ENCODE peak calls at places on chromosomes 2 and 18, in seven cellular contexts. One of them, this sample, is unnamed.
A peak's percentile ranks its signal among the peaks of the same experiment; 100 is the strongest.

GRCh38 chr2:101255501-101255900 is 2.8 kb downstream of the CNOT11 start:
- DNase-seq in cardiac muscle cell: peak; percentile 27
- DNase-seq in IMR-90: peak; percentile 45
- DNase-seq in mesendoderm: peak; percentile 57
- DNase-seq in fibroblast of lung: peak; percentile 23
- DNase-seq in CD8-positive, alpha-beta T cell: no peak
- DNase-seq in effector memory CD4-positive, alpha-beta T cell: no peak
- DNase-seq in this sample: no peak

GRCh38 chr2:24702800-24703199 is 90.4 kb downstream of the PTRHD1 start:
- DNase-seq in mesendoderm: peak; percentile 24
- DNase-seq in IMR-90: peak; percentile 94
- DNase-seq in cardiac muscle cell: peak; percentile 65
- DNase-seq in fibroblast of lung: peak; percentile 94
- DNase-seq in CD8-positive, alpha-beta T cell: no peak
- DNase-seq in effector memory CD4-positive, alpha-beta T cell: no peak
- DNase-seq in this sample: peak; percentile 80

GRCh38 chr2:42917374-42918017 is 125.1 kb upstream of the HAAO start:
- DNase-seq in CD8-positive, alpha-beta T cell: no peak
- DNase-seq in mesendoderm: no peak
- DNase-seq in IMR-90: peak; percentile 95
- DNase-seq in fibroblast of lung: peak; percentile 87
- DNase-seq in effector memory CD4-positive, alpha-beta T cell: no peak
- DNase-seq in cardiac muscle cell: peak; percentile 95
- DNase-seq in this sample: no peak

GRCh38 chr18:62368100-62368499 is 43.0 kb downstream of the TNFRSF11A start:
- DNase-seq in cardiac muscle cell: no peak
- DNase-seq in fibroblast of lung: no peak
- DNase-seq in mesendoderm: no peak
- DNase-seq in IMR-90: no peak
- DNase-seq in effector memory CD4-positive, alpha-beta T cell: no peak
- DNase-seq in CD8-positive, alpha-beta T cell: no peak
- DNase-seq in this sample: no peak

GRCh38 chr2:2639251-2640139 is 308.4 kb upstream of the MYT1L start:
- DNase-seq in mesendoderm: no peak
- DNase-seq in IMR-90: no peak
- DNase-seq in fibroblast of lung: no peak
- DNase-seq in CD8-positive, alpha-beta T cell: no peak
- DNase-seq in effector memory CD4-positive, alpha-beta T cell: no peak
- DNase-seq in cardiac muscle cell: no peak
- DNase-seq in this sample: no peak

GRCh38 chr2:20103514-20103913 is 52.1 kb upstream of the LAPTM4A start:
- DNase-seq in effector memory CD4-positive, alpha-beta T cell: no peak
- DNase-seq in mesendoderm: peak; percentile 35
- DNase-seq in cardiac muscle cell: peak; percentile 32
- DNase-seq in CD8-positive, alpha-beta T cell: no peak
- DNase-seq in IMR-90: peak; percentile 12
- DNase-seq in fibroblast of lung: no peak
- DNase-seq in this sample: peak; percentile 19

GRCh38 chr2:240765007-240765406 is 55.0 kb downstream of the KIF1A start:
- DNase-seq in IMR-90: peak; percentile 2
- DNase-seq in fibroblast of lung: no peak
- DNase-seq in CD8-positive, alpha-beta T cell: no peak
- DNase-seq in effector memory CD4-positive, alpha-beta T cell: no peak
- DNase-seq in mesendoderm: no peak
- DNase-seq in cardiac muscle cell: no peak
- DNase-seq in this sample: no peak

GRCh38 chr2:28250006-28250405 is 142.7 kb upstream of the FOSL2 start:
- DNase-seq in CD8-positive, alpha-beta T cell: no peak
- DNase-seq in cardiac muscle cell: peak; percentile 31
- DNase-seq in IMR-90: peak; percentile 91
- DNase-seq in effector memory CD4-positive, alpha-beta T cell: no peak
- DNase-seq in mesendoderm: peak; percentile 93
- DNase-seq in fibroblast of lung: peak; percentile 89
- DNase-seq in this sample: peak; percentile 62

GRCh38 chr2:126795661-126796060 is 103.0 kb upstream of the TEX51 start:
- DNase-seq in mesendoderm: no peak
- DNase-seq in fibroblast of lung: no peak
- DNase-seq in effector memory CD4-positive, alpha-beta T cell: no peak
- DNase-seq in IMR-90: no peak
- DNase-seq in cardiac muscle cell: no peak
- DNase-seq in CD8-positive, alpha-beta T cell: no peak
- DNase-seq in this sample: no peak

GRCh38 chr2:213537579-213537978 is 253.3 kb downstream of the SPAG16 start:
- DNase-seq in mesendoderm: no peak
- DNase-seq in cardiac muscle cell: no peak
- DNase-seq in effector memory CD4-positive, alpha-beta T cell: no peak
- DNase-seq in fibroblast of lung: no peak
- DNase-seq in CD8-positive, alpha-beta T cell: no peak
- DNase-seq in IMR-90: no peak
- DNase-seq in this sample: no peak

GRCh38 chr2:239725551-239725890 is 299.6 kb downstream of the NDUFA10 start:
- DNase-seq in mesendoderm: no peak
- DNase-seq in fibroblast of lung: no peak
- DNase-seq in cardiac muscle cell: no peak
- DNase-seq in IMR-90: no peak
- DNase-seq in effector memory CD4-positive, alpha-beta T cell: no peak
- DNase-seq in CD8-positive, alpha-beta T cell: no peak
- DNase-seq in this sample: peak; percentile 31

GRCh38 chr18:35141567-35142269 is 99.1 kb upstream of the ZNF397 start:
- DNase-seq in IMR-90: no peak
- DNase-seq in CD8-positive, alpha-beta T cell: no peak
- DNase-seq in mesendoderm: no peak
- DNase-seq in effector memory CD4-positive, alpha-beta T cell: no peak
- DNase-seq in fibroblast of lung: no peak
- DNase-seq in cardiac muscle cell: no peak
- DNase-seq in this sample: no peak

GRCh38 chr2:40690525-40690924 is 238.6 kb upstream of the SLC8A1 start:
- DNase-seq in fibroblast of lung: no peak
- DNase-seq in IMR-90: no peak
- DNase-seq in mesendoderm: no peak
- DNase-seq in effector memory CD4-positive, alpha-beta T cell: no peak
- DNase-seq in cardiac muscle cell: no peak
- DNase-seq in CD8-positive, alpha-beta T cell: no peak
- DNase-seq in this sample: no peak

GRCh38 chr2:176662771-176663170 is 393.5 kb downstream of the MTX2 start:
- DNase-seq in cardiac muscle cell: no peak
- DNase-seq in effector memory CD4-positive, alpha-beta T cell: no peak
- DNase-seq in mesendoderm: no peak
- DNase-seq in fibroblast of lung: no peak
- DNase-seq in IMR-90: no peak
- DNase-seq in CD8-positive, alpha-beta T cell: no peak
- DNase-seq in this sample: no peak
- H3K4me1 ChIP-seq in cardiac muscle cell: peaks cover 3% of the 10 kb centered on the region
- H3K4me1 ChIP-seq in effector memory CD4-positive, alpha-beta T cell: no peaks in the 10 kb centered on the region
- H3K4me1 ChIP-seq in mesendoderm: no peaks in the 10 kb centered on the region
- H3K4me1 ChIP-seq in fibroblast of lung: no peaks in the 10 kb centered on the region
- H3K4me1 ChIP-seq in IMR-90: no peaks in the 10 kb centered on the region
- H3K4me1 ChIP-seq in CD8-positive, alpha-beta T cell: no peaks in the 10 kb centered on the region
- H3K4me1 ChIP-seq in this sample: no peaks in the 10 kb centered on the region

DNA sequence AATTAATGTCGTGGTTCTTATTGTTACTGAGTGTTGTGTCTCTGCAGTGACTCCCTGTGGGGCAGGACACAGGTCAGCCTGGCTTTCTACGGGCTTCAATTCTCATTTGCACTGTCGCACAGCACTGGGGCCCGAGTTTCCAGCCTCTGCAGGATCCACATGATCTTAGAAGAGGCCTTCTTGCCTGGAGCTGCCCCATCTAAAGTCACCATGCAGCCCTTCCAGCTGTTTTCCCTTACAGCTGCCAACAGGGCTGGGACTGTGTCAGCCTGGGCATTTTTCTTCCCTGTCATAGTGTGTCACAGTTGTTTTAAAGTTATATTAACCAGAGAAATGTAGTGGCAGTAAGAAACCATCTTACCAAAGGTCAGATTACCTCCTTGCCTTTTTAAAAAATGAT is 27.0 kb downstream of the FHL2 start:
- DNase-seq in IMR-90: no peak
- DNase-seq in fibroblast of lung: no peak
- DNase-seq in cardiac muscle cell: no peak
- DNase-seq in CD8-positive, alpha-beta T cell: no peak
- DNase-seq in mesendoderm: no peak
- DNase-seq in effector memory CD4-positive, alpha-beta T cell: no peak
- DNase-seq in this sample: no peak
- H3K36me3 ChIP-seq in IMR-90: peaks cover 80% of the 10 kb centered on the region
- H3K36me3 ChIP-seq in fibroblast of lung: peaks cover 24% of the 10 kb centered on the region
- H3K36me3 ChIP-seq in cardiac muscle cell: peaks cover 86% of the 10 kb centered on the region
- H3K36me3 ChIP-seq in CD8-positive, alpha-beta T cell: no peaks in the 10 kb centered on the region
- H3K36me3 ChIP-seq in mesendoderm: no peaks in the 10 kb centered on the region
- H3K36me3 ChIP-seq in effector memory CD4-positive, alpha-beta T cell: no peaks in the 10 kb centered on the region
- H3K36me3 ChIP-seq in this sample: peaks cover 90% of the 10 kb centered on the region

GRCh38 chr2:16763493-16763899 is 97.9 kb upstream of the CYRIA start:
- DNase-seq in CD8-positive, alpha-beta T cell: no peak
- DNase-seq in effector memory CD4-positive, alpha-beta T cell: no peak
- DNase-seq in fibroblast of lung: no peak
- DNase-seq in mesendoderm: no peak
- DNase-seq in IMR-90: no peak
- DNase-seq in cardiac muscle cell: peak; percentile 11
- DNase-seq in this sample: no peak
- H3K4me3 ChIP-seq in CD8-positive, alpha-beta T cell: no peak overlapping the region
- H3K4me3 ChIP-seq in effector memory CD4-positive, alpha-beta T cell: no peak overlapping the region
- H3K4me3 ChIP-seq in fibroblast of lung: no peak overlapping the region
- H3K4me3 ChIP-seq in mesendoderm: no peak overlapping the region
- H3K4me3 ChIP-seq in IMR-90: no peak overlapping the region
- H3K4me3 ChIP-seq in cardiac muscle cell: no peak overlapping the region
- H3K4me3 ChIP-seq in this sample: no peak overlapping the region

GRCh38 chr18:48800479-48800876 is 150.3 kb downstream of the SMAD7 start:
- DNase-seq in cardiac muscle cell: no peak
- DNase-seq in IMR-90: no peak
- DNase-seq in fibroblast of lung: no peak
- DNase-seq in effector memory CD4-positive, alpha-beta T cell: no peak
- DNase-seq in mesendoderm: no peak
- DNase-seq in CD8-positive, alpha-beta T cell: no peak
- DNase-seq in this sample: peak; percentile 27
- H3K4me1 ChIP-seq in cardiac muscle cell: peaks cover 32% of the 10 kb centered on the region
- H3K4me1 ChIP-seq in IMR-90: peaks cover 12% of the 10 kb centered on the region
- H3K4me1 ChIP-seq in fibroblast of lung: peaks cover 10% of the 10 kb centered on the region
- H3K4me1 ChIP-seq in effector memory CD4-positive, alpha-beta T cell: no peaks in the 10 kb centered on the region
- H3K4me1 ChIP-seq in mesendoderm: peaks cover 13% of the 10 kb centered on the region
- H3K4me1 ChIP-seq in CD8-positive, alpha-beta T cell: no peaks in the 10 kb centered on the region
- H3K4me1 ChIP-seq in this sample: peaks cover 8% of the 10 kb centered on the region

This sample was measured in SJSA1.